ENCODE peak calls at places on chromosomes 13 and 19, in four cellular contexts. I, X, M and A are unnamed samples.

GRCh38 chr13:45847554-45848224 is 3.9 kb downstream of the SIAH3 start:
- DNase-seq in X (no peak), M (peak; percentile 22), I (no peak), A (no peak)

GRCh38 chr13:44629465-44630183 is 53.5 kb upstream of the TSC22D1 start:
- DNase-seq in M (no peak), X (no peak), I (no peak), A (no peak)

GRCh38 chr13:66348745-66349720 is 881.1 kb downstream of the PCDH9 start:
- DNase-seq in M (no peak), X (no peak), I (no peak), A (no peak)

GRCh38 chr13:88817560-88817959 is 1146.4 kb downstream of the SLITRK5 start:
- DNase-seq in X (no peak), M (no peak), I (no peak), A (no peak)

GRCh38 chr13:66673401-66673800 is 556.7 kb downstream of the PCDH9 start:
- DNase-seq in I (no peak), X (no peak), M (no peak), A (no peak)

GRCh38 chr13:111115841-111116500 is 861 bp downstream of the ARHGEF7 start:
- DNase-seq in I (no peak), M (peak; percentile 64), X (peak; percentile 88), A (no peak)

GRCh38 chr19:7831452-7831851 is 1.4 kb downstream of the EVI5L start:
- DNase-seq in M (no peak), X (no peak), I (peak; percentile 53), A (no peak)

GRCh38 chr13:88704600-88705275 is 1033.6 kb downstream of the SLITRK5 start:
- DNase-seq in I (peak; percentile 56), M (no peak), X (no peak), A (no peak)

GRCh38 chr13:34731486-34731885 is 210.6 kb upstream of the NBEA start:
- DNase-seq in I (no peak), X (no peak), M (no peak), A (no peak)

GRCh38 chr19:44050740-44051653 is 839 bp upstream of the ZNF223 start:
- DNase-seq in M (no peak), X (no peak), I (no peak), A (no peak)

GRCh38 chr13:99992376-99992775 is 10.8 kb downstream of the ZIC2 start:
- DNase-seq in I (no peak), M (no peak), X (no peak), A (no peak)

GRCh38 chr13:99050983-99051488 is 73.2 kb upstream of the DOCK9 start:
- DNase-seq in M (no peak), I (no peak), X (no peak), A (no peak)

GRCh38 chr19:40685016-40685526 is 5.4 kb downstream of the NUMBL start:
- DNase-seq in I (peak; percentile 51), M (no peak), X (no peak), A (no peak)

GRCh38 chr19:51365211-51366049 is 758 bp downstream of the ETFB start:
- DNase-seq in X (no peak), M (peak; percentile 39), I (peak; percentile 83), A (no peak)

GRCh38 chr19:29484876-29485275 is 40.9 kb upstream of the VSTM2B start:
- DNase-seq in X (no peak), M (no peak), I (no peak), A (peak; percentile 14)

GRCh38 chr19:8545743-8546142 is 31.5 kb downstream of the MYO1F start:
- DNase-seq in X (no peak), M (no peak), I (no peak), A (no peak)

DNA sequence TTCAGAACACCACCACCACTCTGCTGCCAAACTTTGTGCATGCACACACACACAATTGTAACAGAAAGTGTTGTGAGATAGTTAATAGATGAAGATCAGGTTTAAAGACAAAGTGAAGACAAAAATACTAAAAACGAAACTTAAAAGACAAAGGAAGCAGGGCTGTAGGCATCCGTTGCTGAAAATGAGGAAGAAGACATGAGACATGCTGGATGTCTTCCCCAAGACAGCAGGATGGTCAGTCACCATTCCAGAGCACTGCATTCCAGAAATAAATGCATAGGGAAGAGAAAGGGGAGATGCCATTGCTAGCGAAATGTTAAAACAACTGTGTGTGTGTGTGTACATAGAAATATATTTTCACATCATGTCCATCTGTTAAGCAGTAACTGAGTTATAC is 520.1 kb downstream of the SUCLA2 start:
- DNase-seq in M (no peak), X (no peak), I (no peak), A (no peak)
- H3K4me1 ChIP-seq in M (no peaks in the 10 kb centered on the region), X (no peaks in the 10 kb centered on the region), I (no peaks in the 10 kb centered on the region), A (no peaks in the 10 kb centered on the region)

GRCh38 chr19:15367439-15367838 is 12.1 kb downstream of the AKAP8 start:
- DNase-seq in X (no peak), I (no peak), M (no peak), A (no peak)
- H3K36me3 ChIP-seq in X (peaks cover 77% of the 10 kb centered on the region), I (peaks cover 34% of the 10 kb centered on the region), M (peaks cover 83% of the 10 kb centered on the region), A (peaks cover 82% of the 10 kb centered on the region)

GRCh38 chr19:49869009-49869483 is 1.7 kb upstream of the PNKP start:
- DNase-seq in X (no peak), I (no peak), M (no peak), A (no peak)
- H3K27ac ChIP-seq in X (peak overlapping the region; percentile 88), I (peak overlapping the region; percentile 73), M (peak overlapping the region; percentile 94), A (peak overlapping the region; percentile 85)

DNA sequence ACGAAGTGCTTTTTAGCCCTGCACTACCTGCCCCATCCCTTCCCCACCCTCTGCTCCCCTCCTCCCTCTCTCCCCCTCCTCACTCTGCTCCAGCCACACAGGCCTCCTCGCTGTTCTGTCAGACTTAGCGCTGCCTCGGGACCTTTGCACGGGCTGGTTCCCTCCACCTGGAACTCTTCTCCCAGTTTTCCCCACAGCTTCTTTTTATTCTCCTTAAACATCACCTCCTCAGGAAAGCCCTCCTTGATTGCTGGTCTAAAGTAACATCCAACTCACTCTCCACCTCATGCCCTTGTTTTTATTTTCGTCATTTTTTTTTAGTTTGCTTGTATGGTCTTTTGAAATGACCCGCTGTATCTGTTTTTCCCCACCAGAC is 19.6 kb upstream of the ZNRF4 start:
- DNase-seq in I (no peak), X (no peak), M (no peak), A (no peak)
- H3K4me1 ChIP-seq in I (peaks cover 3% of the 10 kb centered on the region), X (peaks cover 8% of the 10 kb centered on the region), M (no peaks in the 10 kb centered on the region), A (no peaks in the 10 kb centered on the region)

GRCh38 chr13:33279414-33279813 is 6.1 kb downstream of the STARD13 start:
- DNase-seq in M (no peak), I (no peak), X (no peak), A (no peak)
- H3K36me3 ChIP-seq in M (no peaks in the 10 kb centered on the region), I (no peaks in the 10 kb centered on the region), X (no peaks in the 10 kb centered on the region), A (no peaks in the 10 kb centered on the region)

GRCh38 chr13:75537401-75538365 is at the start of gene COMMD6:
- DNase-seq in X (peak; percentile 88), M (peak; percentile 81), I (peak; percentile 91), A (peak; percentile 89)

GRCh38 chr13:75541961-75542360 is 4.3 kb upstream of the COMMD6 start:
- DNase-seq in M (no peak), X (no peak), I (no peak), A (no peak)

GRCh38 chr13:75544681-75545333 is 4.8 kb upstream of the UCHL3 start:
- DNase-seq in M (no peak), X (no peak), I (no peak), A (no peak)

DNA sequence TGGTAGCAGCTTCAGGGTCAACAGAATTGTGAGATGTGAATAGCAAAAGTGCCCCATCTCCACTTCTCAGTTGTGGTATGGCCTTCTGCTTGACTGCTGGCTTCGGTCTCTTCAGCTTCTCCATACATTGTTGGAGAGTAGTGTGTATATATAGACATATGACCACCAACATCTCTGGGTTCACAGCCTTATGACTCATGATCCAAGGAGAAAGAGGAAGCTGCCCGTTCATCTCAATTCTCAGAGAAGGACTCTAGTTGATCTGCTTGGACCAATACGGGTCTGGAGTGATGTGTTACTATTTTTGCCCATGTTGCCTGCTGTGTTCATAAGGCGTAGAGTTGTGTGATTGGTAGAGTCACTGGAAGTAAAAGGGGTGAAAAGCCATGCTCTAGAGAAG is 3.6 kb upstream of the COMMD6 start:
- DNase-seq in M (no peak), X (no peak), I (no peak), A (no peak)
- H3K27ac ChIP-seq in M (no peak overlapping the region), X (no peak overlapping the region), I (no peak overlapping the region), A (no peak overlapping the region)

DNA sequence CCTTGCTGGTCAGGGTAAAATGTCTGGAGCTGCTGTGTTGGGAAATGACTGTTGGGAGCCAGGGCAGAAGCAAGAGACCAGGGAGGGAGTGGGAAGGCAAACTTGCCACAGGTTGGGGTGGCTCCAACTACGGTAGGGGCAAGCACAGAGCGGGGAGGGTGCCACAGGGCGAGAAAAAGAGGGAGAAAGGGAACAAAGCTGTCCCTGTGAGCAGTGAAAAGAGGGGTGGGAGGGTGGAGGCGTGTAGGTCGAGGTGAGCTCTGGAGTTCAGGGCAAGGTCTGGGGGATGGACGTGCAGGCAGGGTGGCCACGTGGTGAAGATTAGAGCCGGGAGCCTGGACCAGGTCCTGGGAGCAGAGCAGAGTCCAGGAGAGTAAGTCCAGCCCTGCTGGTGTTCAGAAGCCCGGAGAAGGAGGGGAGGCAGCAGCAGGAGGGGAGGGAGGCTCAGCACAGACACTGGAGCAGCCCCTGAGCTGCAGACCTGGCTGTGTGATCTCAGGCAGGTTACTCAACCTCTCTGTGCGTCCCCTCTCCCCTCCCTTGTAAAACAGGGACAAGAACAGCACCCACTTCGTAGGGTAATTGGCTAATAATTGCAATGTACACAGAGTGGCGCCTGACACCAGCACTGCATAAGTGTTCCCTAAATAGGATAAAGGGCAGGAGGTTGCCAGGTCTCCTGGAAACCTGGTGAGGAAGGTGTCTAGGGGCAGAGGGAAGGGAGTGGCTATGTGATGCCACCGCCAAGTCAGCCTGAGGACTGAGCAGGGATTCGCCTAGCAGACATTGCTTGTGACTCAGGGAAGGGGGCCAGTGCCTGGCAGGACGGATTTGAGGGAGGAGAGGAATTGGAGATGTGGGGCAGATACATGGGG is 3.2 kb upstream of the POLR2E start:
- DNase-seq in X (no peak), M (no peak), I (no peak), A (peak; percentile 76)
- H3K4me1 ChIP-seq in X (peaks cover 71% of the 10 kb centered on the region), M (peaks cover 37% of the 10 kb centered on the region), I (peaks cover 27% of the 10 kb centered on the region), A (peaks cover 73% of the 10 kb centered on the region)

DNA sequence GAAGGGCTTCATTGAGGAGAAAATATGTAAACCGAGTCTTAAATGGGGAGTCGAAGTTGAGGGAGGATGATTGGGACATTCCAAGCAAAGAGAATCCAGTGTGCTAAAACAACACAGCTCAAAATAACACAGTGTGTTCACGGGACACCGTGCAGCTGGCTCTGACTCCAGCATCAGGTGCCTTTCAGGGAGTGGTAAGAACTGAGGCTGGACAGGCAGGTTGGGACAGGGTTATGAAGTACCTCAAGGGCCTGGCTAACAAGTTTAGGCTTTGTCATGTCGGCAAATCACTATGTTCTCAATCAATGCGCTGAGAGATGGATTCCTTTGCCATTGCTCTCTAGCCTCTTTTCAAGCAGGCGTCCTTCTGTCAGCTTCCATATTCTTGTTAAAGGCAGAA is 27.5 kb upstream of the WDFY2 start:
- DNase-seq in I (peak; percentile 16), M (no peak), X (no peak), A (no peak)
- H3K36me3 ChIP-seq in I (no peaks in the 10 kb centered on the region), M (no peaks in the 10 kb centered on the region), X (no peaks in the 10 kb centered on the region), A (no peaks in the 10 kb centered on the region)